ENCODE peak calls at places on chromosomes 13 and 19, in eight cellular contexts. M is fibroblast of mammary gland; A is sigmoid colon; H is AG10803; R is fibroblast of pulmonary artery; O is CD8-positive, alpha-beta T cell; S is endothelial cell; Z is WTC11. F is an unnamed sample.

GRCh38 chr19:17505218-17505617 is 6.2 kb upstream of the PGLS start:
- DNase-seq in M (no peak), A (no peak), H (no peak), R (no peak), O (no peak), S (no peak), Z (no peak), F (no peak)

GRCh38 chr13:76223565-76223964 is 587.4 kb downstream of the LMO7 start:
- DNase-seq in M (no peak), A (no peak), H (no peak), R (no peak), O (no peak), S (no peak), Z (peak; percentile 21), F (no peak)

GRCh38 chr13:95677564-95678386 is 836 bp downstream of the DNAJC3 start:
- DNase-seq in M (peak; percentile 42), A (peak; percentile 85), H (peak; percentile 21), R (peak; percentile 25), O (no peak), S (no peak), Z (peak; percentile 43), F (peak; percentile 34)

GRCh38 chr13:44904982-44905381 is 84.3 kb downstream of the NUFIP1 start:
- DNase-seq in M (peak; percentile 98), A (peak; percentile 85), H (peak; percentile 99), R (peak; percentile 98), O (no peak), S (no peak), Z (no peak), F (peak; percentile 98)

GRCh38 chr13:61275740-61276139 is 139.9 kb downstream of the PCDH20 start:
- DNase-seq in M (no peak), A (no peak), H (no peak), R (no peak), O (no peak), S (no peak), Z (no peak), F (no peak)

GRCh38 chr13:21606781-21607180 is 2.8 kb upstream of the MICU2 start:
- DNase-seq in M (no peak), A (no peak), H (no peak), R (no peak), O (no peak), S (no peak), Z (no peak), F (no peak)

GRCh38 chr13:42859760-42860159 is 78.4 kb downstream of the FAM216B start:
- DNase-seq in M (no peak), A (no peak), H (no peak), R (no peak), O (no peak), S (no peak), Z (no peak), F (no peak)

GRCh38 chr13:35191883-35192282 is 249.8 kb downstream of the NBEA start:
- DNase-seq in M (peak; percentile 15), A (no peak), H (peak; percentile 56), R (peak; percentile 10), O (no peak), S (no peak), Z (no peak), F (peak; percentile 17)

GRCh38 chr19:48925240-48925843 is 8.2 kb upstream of the DHDH start:
- DNase-seq in M (peak; percentile 94), A (no peak), H (peak; percentile 73), R (peak; percentile 63), O (no peak), S (no peak), Z (no peak), F (peak; percentile 13)

GRCh38 chr19:18685597-18686164 is 2.2 kb downstream of the CRTC1 start:
- DNase-seq in M (peak; percentile 7), A (no peak), H (peak; percentile 25), R (peak; percentile 3), O (no peak), S (no peak), Z (no peak), F (no peak)

GRCh38 chr13:53138369-53139036 is 109.9 kb downstream of the OLFM4 start:
- DNase-seq in M (peak; percentile 47), A (peak; percentile 79), H (peak; percentile 57), R (peak; percentile 72), O (no peak), S (no peak), Z (no peak), F (peak; percentile 57)

GRCh38 chr19:56692496-56692895 is 20.9 kb upstream of the ZNF835 start:
- DNase-seq in M (no peak), A (no peak), H (no peak), R (no peak), O (no peak), S (no peak), Z (no peak), F (no peak)

DNA sequence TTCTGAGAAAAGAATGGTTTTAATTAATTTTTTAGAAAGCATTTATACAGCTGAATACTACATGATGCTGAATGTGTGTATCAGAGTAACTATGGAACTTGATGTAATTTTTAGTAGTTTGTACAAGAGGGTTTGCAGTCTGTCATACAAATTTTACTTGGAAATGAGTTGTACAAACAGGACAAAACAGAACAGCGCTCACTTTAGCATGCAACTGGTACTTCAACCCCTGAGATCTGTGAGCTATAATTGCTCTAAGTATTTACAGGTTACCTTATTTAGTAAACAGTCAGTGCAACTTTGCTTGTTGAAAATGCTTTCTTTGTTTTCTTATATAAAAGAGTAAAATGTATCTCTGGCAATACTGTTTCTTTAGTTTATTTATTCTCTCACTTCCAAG is 719 bp downstream of the TNFRSF19 start:
- DNase-seq in M (peak; percentile 27), A (no peak), H (peak; percentile 54), R (peak; percentile 39), O (no peak), S (no peak), Z (no peak), F (peak; percentile 63)
- TF ChIP-seq CTCF in M (peak; percentile 15), A (no peak), H (peak; percentile 57), R (peak; percentile 35), O (no peak), S (no peak), Z (no peak), F (peak; percentile 54)

GRCh38 chr13:99811067-99811715 is 160.4 kb downstream of the ZIC5 start:
- DNase-seq in M (no peak), A (no peak), H (no peak), R (no peak), O (no peak), S (no peak), Z (no peak), F (no peak)

GRCh38 chr13:99809931-99810330 is 161.6 kb downstream of the ZIC5 start:
- DNase-seq in M (no peak), A (no peak), H (no peak), R (no peak), O (no peak), S (no peak), Z (no peak), F (no peak)

GRCh38 chr13:99813346-99814095 is 158.0 kb downstream of the ZIC5 start:
- DNase-seq in M (no peak), A (no peak), H (no peak), R (no peak), O (no peak), S (no peak), Z (no peak), F (no peak)

GRCh38 chr13:99816321-99816720 is 155.2 kb downstream of the ZIC5 start:
- DNase-seq in M (no peak), A (no peak), H (no peak), R (no peak), O (no peak), S (no peak), Z (no peak), F (no peak)

GRCh38 chr13:99812611-99813010 is 159.0 kb downstream of the ZIC5 start:
- DNase-seq in M (peak; percentile 47), A (no peak), H (peak; percentile 80), R (no peak), O (no peak), S (no peak), Z (no peak), F (peak; percentile 37)
- TF ChIP-seq CTCF in M (no peak), A (no peak), H (no peak), R (no peak), O (no peak), S (no peak), Z (no peak), F (no peak)

DNA sequence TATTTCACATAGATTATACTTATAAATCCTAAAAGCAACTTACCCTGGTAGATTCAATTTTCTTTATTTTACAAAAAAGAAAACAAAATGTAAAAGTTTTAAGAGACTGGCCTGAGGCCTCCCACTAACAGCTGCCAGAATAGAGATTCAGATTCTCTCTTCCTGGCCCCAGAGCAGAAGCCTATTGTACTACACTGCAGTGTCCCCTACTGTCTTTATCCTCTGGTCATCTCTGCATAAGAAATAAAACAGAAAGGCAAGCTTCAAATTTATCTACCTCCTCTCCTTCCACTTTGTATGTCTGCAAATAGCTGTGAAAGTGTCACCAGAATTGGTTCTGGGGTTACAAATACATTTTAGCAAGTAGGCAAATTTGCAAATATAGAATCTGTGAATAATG is 1004.1 kb upstream of the PCDH9 start:
- DNase-seq in M (peak; percentile 6), A (no peak), H (no peak), R (peak; percentile 4), O (no peak), S (no peak), Z (no peak), F (peak; percentile 65)
- TF ChIP-seq CTCF in M (no peak), A (no peak), H (no peak), R (no peak), O (no peak), S (no peak), Z (no peak), F (peak; percentile 59)

GRCh38 chr19:1395194-1396018 is 5.9 kb downstream of the GAMT start:
- DNase-seq in M (no peak), A (no peak), H (no peak), R (no peak), O (no peak), S (no peak), Z (no peak), F (no peak)
- TF ChIP-seq CTCF in M (no peak), A (no peak), H (no peak), R (no peak), O (no peak), S (no peak), Z (no peak), F (no peak)

F was measured in choroid plexus epithelial cell.